ENCODE peak calls at places on chromosome 13, in five cellular contexts. X, Z, B, W and A are unnamed samples.

GRCh38 chr13:32976046-32976781 is 40.0 kb upstream of the KL start:
- DNase-seq in Z (no peak), W (no peak), B (no peak), X (no peak), A (no peak)

GRCh38 chr13:95516021-95516420 is 36.5 kb upstream of the CLDN10 start:
- DNase-seq in W (no peak), B (no peak), Z (no peak), X (no peak), A (no peak)

GRCh38 chr13:40588101-40588500 is 78.3 kb downstream of the FOXO1 start:
- DNase-seq in Z (no peak), W (no peak), B (no peak), X (no peak), A (no peak)

GRCh38 chr13:36154567-36155231 is 23.5 kb upstream of the DCLK1 start:
- DNase-seq in B (no peak), X (no peak), W (no peak), Z (no peak), A (no peak)

GRCh38 chr13:65034266-65034665 is 2195.9 kb downstream of the PCDH9 start:
- DNase-seq in X (no peak), W (no peak), Z (no peak), B (no peak), A (no peak)

GRCh38 chr13:44273991-44274810 is 99.4 kb upstream of the SERP2 start:
- DNase-seq in X (no peak), Z (no peak), B (no peak), W (no peak), A (no peak)

GRCh38 chr13:45396548-45397095 is 21.6 kb downstream of the SLC25A30 start:
- DNase-seq in Z (no peak), W (no peak), B (no peak), X (no peak), A (no peak)

GRCh38 chr13:94993608-94994007 is 281.3 kb upstream of the SOX21 start:
- DNase-seq in Z (no peak), B (no peak), X (no peak), W (no peak), A (no peak)

GRCh38 chr13:111115841-111116500 is 861 bp downstream of the ARHGEF7 start:
- DNase-seq in X (no peak), W (no peak), B (peak), Z (no peak), A (peak)

GRCh38 chr13:26075498-26075897 is 23.7 kb upstream of the SHISA2 start:
- DNase-seq in Z (no peak), B (no peak), W (no peak), X (no peak), A (no peak)

GRCh38 chr13:114063545-114064515 is 68.6 kb downstream of the RASA3 start:
- DNase-seq in W (no peak), X (no peak), B (no peak), Z (no peak), A (no peak)

GRCh38 chr13:99992376-99992775 is 10.8 kb downstream of the ZIC2 start:
- DNase-seq in Z (no peak), B (no peak), W (no peak), X (no peak), A (no peak)

GRCh38 chr13:113203507-113204377 is 4.7 kb downstream of the PCID2 start:
- DNase-seq in Z (no peak), W (no peak), X (no peak), B (no peak), A (no peak)

GRCh38 chr13:105979586-105979985 is 555.9 kb downstream of the EFNB2 start:
- DNase-seq in X (no peak), B (no peak), Z (no peak), W (no peak), A (no peak)

GRCh38 chr13:55219538-55219937 is 1921.2 kb upstream of the PRR20A start:
- DNase-seq in Z (no peak), X (no peak), B (no peak), W (no peak), A (no peak)

GRCh38 chr13:27176772-27177171 is 5.2 kb upstream of the USP12 start:
- DNase-seq in W (no peak), X (no peak), Z (no peak), B (no peak), A (no peak)

GRCh38 chr13:60627071-60627686 is 230.2 kb downstream of the TDRD3 start:
- DNase-seq in Z (no peak), W (peak), X (peak), B (peak), A (peak)

GRCh38 chr13:97852181-97852874 is 101.1 kb upstream of the IPO5 start:
- DNase-seq in Z (no peak), X (no peak), W (no peak), B (no peak), A (no peak)

GRCh38 chr13:97853550-97853949 is 99.9 kb upstream of the IPO5 start:
- DNase-seq in W (no peak), B (no peak), Z (no peak), X (no peak), A (no peak)

GRCh38 chr13:97856001-97856675 is 97.3 kb upstream of the IPO5 start:
- DNase-seq in Z (no peak), X (no peak), B (no peak), W (no peak), A (no peak)

GRCh38 chr13:97858161-97858560 is 95.3 kb upstream of the IPO5 start:
- DNase-seq in W (no peak), B (no peak), X (no peak), Z (no peak), A (no peak)

DNA sequence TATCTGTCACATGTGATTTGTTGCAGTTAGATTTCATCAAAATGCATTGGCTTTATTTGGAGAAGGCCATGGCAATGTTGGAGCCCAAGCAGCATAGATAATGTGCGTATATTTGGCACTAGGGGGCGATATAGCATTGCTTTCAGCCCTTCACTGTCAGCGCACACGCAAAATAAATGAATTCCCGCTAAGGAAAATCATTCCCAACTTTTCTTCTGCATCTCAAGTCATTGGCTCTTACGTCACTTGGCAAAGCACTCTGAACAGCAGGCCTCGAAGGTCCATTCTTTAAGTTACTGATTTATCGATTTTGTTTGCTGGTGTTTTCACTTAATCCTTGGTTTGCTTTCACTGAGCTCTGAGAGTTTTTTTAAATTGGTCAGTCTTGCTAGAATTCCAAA is 97.9 kb upstream of the IPO5 start:
- DNase-seq in B (peak), X (peak), Z (peak), W (no peak), A (peak)
- TF ChIP-seq SUZ12 in B (no peak), X (no peak), Z (no peak), W (no peak), A (no peak)

DNA sequence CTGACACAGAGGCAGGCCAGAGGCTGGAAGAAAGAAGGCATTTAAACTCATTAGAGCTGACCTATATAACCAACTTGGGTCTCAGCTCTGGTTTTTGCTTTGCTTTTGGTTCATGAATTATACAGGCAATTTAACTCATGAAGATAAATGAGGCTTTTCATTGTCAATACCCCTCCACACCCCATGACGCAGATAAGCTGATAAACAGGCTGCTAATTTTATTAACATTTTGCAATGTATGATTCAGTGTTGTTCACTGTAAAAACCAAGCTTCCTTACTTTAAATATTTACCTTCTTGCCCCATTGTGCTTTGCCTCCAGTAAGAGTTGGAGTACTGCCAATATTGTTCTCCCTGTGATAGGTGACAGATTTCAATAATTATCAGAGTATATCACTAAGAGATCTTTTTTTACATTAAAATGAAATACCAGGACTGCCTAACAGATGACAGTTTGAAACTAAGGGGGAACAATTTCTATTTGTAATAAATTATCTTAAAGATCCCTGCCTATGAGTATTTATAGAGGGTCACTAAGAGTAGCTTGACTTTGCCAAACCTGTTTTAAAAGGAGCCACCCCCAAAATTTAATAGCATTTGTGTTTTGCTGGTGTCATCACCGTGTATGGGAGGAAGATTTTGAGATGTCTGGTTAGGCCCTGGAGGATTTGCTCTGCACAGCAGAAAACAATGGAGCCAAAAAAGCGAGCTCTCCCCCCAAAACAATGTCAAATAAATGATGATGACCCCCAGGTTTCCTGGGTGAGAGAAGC is 472.7 kb upstream of the NBEA start:
- DNase-seq in X (no peak), W (no peak), Z (no peak), B (no peak), A (no peak)
- TF ChIP-seq SUZ12 in X (no peak), W (no peak), Z (no peak), B (no peak), A (no peak)

GRCh38 chr13:30856004-30856790 is 49.9 kb upstream of the MEDAG start:
- DNase-seq in Z (no peak), W (no peak), X (no peak), B (no peak), A (no peak)

GRCh38 chr13:30857018-30857417 is 49.1 kb upstream of the MEDAG start:
- DNase-seq in X (no peak), Z (no peak), B (no peak), W (no peak), A (no peak)

GRCh38 chr13:30859326-30859725 is 46.7 kb upstream of the MEDAG start:
- DNase-seq in X (no peak), Z (no peak), B (no peak), W (no peak), A (no peak)

GRCh38 chr13:30855569-30855968 is 50.5 kb upstream of the MEDAG start:
- DNase-seq in X (no peak), Z (no peak), W (no peak), B (no peak), A (no peak)

DNA sequence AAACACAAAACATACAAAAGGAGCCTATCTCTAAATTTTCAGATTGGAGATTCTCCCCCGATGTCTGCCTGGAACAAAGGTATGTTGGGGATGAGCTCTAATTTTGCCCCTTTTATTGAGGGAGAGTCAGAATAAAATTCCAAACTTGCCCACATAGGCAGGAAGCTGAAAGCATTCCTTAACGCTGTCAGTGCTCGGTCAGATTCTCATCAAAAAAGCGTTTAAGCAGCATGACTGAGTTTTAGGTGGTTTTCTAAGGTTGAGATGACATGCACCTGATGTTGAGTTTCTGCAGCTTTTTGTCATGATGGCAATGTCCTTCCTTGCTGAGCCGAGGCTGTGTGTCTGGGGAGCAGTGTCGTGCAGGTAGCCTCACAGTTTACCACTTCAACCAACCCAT is 48.4 kb upstream of the MEDAG start:
- DNase-seq in B (no peak), W (no peak), Z (no peak), X (no peak), A (no peak)
- TF ChIP-seq SUZ12 in B (no peak), W (no peak), Z (no peak), X (no peak), A (no peak)

GRCh38 chr13:92537485-92537884 is 689.1 kb upstream of the GPC6 start:
- DNase-seq in Z (no peak), B (no peak), X (no peak), W (no peak), A (no peak)

GRCh38 chr13:92535222-92536006 is 691.2 kb upstream of the GPC6 start:
- DNase-seq in B (no peak), W (no peak), X (no peak), Z (no peak), A (no peak)

DNA sequence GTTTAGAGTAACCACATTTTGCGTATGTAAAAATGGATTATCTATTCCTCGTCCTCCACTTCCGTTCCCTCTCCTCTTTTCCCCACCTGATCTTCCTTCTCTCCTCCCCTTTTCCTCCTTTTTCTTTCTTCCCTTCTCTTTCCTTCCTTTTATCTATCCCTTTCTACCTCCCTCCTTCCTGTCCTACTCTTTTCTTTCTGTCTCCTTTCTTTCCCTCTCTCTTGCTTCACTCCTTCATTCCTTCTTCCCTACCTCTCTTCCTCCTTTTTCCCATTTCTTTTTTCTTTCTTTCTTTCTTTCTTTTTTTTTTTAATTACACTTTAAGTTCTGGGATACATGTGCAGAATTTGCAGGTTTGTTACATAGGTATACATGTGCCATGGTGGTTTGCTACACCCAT is 688.4 kb upstream of the GPC6 start:
- DNase-seq in B (no peak), W (no peak), Z (no peak), X (no peak), A (no peak)
- TF ChIP-seq SUZ12 in B (no peak), W (no peak), Z (no peak), X (no peak), A (no peak)

GRCh38 chr13:24463078-24463477 is 49.5 kb downstream of the PARP4 start:
- DNase-seq in B (no peak), X (no peak), W (no peak), Z (no peak), A (no peak)

GRCh38 chr13:24458736-24459135 is 53.8 kb downstream of the PARP4 start:
- DNase-seq in Z (no peak), W (no peak), X (no peak), B (no peak), A (no peak)

GRCh38 chr13:24456396-24456795 is 56.2 kb downstream of the PARP4 start:
- DNase-seq in B (no peak), W (no peak), Z (no peak), X (no peak), A (no peak)

GRCh38 chr13:24460256-24460655 is 52.3 kb downstream of the PARP4 start:
- DNase-seq in W (no peak), X (no peak), B (no peak), Z (no peak), A (no peak)

GRCh38 chr13:24459234-24459633 is 53.3 kb downstream of the PARP4 start:
- DNase-seq in B (no peak), W (no peak), Z (peak), X (no peak), A (no peak)
- TF ChIP-seq SUZ12 in B (no peak), W (no peak), Z (no peak), X (no peak), A (no peak)

GRCh38 chr13:51912091-51912490 is 50.3 kb downstream of the CCDC70 start:
- DNase-seq in W (no peak), B (no peak), X (no peak), Z (no peak), A (no peak)
- TF ChIP-seq SUZ12 in W (no peak), B (no peak), X (no peak), Z (no peak), A (no peak)